ENCODE peak calls at places on chromosome 17, in eight cellular contexts. F is Calu3; Z is cardiac muscle cell; M is HepG2; W is lung; S is AG09309; Q is CD8-positive, alpha-beta T cell; C is activated CD8-positive, alpha-beta T cell treated with anti-CD3 and anti-CD28 coated beads for 36 hours. G is an unnamed sample.

GRCh38 chr17:16250635-16251034 is 33.6 kb downstream of the PIGL start:
- DNase-seq in Q (no peak), Z (no peak), F (no peak), C (peak; percentile 20), W (no peak), S (peak; percentile 55), M (peak; percentile 70), G (no peak)

GRCh38 chr17:42050360-42051012 is at the start of gene C17orf113:
- DNase-seq in F (peak; percentile 85), Q (no peak), C (peak; percentile 62), Z (peak; percentile 81), W (peak; percentile 56), S (no peak), M (peak; percentile 51), G (peak; percentile 61)

GRCh38 chr17:41773190-41773588 is 13.3 kb downstream of the JUP start:
- DNase-seq in M (peak; percentile 79), Q (no peak), S (peak; percentile 38), C (no peak), W (peak; percentile 63), Z (peak; percentile 65), F (peak; percentile 98), G (no peak)

GRCh38 chr17:6448473-6448872 is 4.2 kb downstream of the PIMREG start:
- DNase-seq in F (no peak), M (no peak), S (no peak), Q (no peak), C (no peak), Z (no peak), W (no peak), G (no peak)

GRCh38 chr17:28711723-28712036 is at the start of gene PROCA1:
- DNase-seq in M (no peak), Q (no peak), W (no peak), S (no peak), C (peak; percentile 54), Z (no peak), F (no peak), G (no peak)

GRCh38 chr17:80005360-80006338 is 30.0 kb downstream of the TBC1D16 start:
- DNase-seq in C (peak; percentile 66), W (peak; percentile 60), S (no peak), Z (peak; percentile 64), Q (peak; percentile 39), F (peak; percentile 75), M (peak; percentile 81), G (no peak)

GRCh38 chr17:70288540-70289290 is 119.4 kb downstream of the KCNJ2 start:
- DNase-seq in Q (no peak), Z (no peak), S (no peak), M (no peak), F (no peak), C (no peak), W (no peak), G (peak; percentile 72)

GRCh38 chr17:76697702-76698465 is 12.9 kb downstream of the MXRA7 start:
- DNase-seq in S (no peak), W (no peak), Q (no peak), F (no peak), M (no peak), C (no peak), Z (peak; percentile 86), G (no peak)

GRCh38 chr17:73956595-73957465 is 246.6 kb upstream of the RPL38 start:
- DNase-seq in Q (peak; percentile 13), C (peak; percentile 75), M (peak; percentile 56), S (no peak), W (peak; percentile 40), Z (peak; percentile 80), F (peak; percentile 68), G (peak; percentile 34)

GRCh38 chr17:55726440-55726839 is 3.8 kb upstream of the TMEM100 start:
- DNase-seq in W (peak; percentile 60), F (peak; percentile 28), Z (no peak), C (no peak), Q (no peak), M (no peak), S (peak; percentile 94), G (no peak)

GRCh38 chr17:78241277-78242023 is 10.0 kb downstream of the TMEM235 start:
- DNase-seq in Q (no peak), S (no peak), M (peak; percentile 96), W (no peak), F (no peak), Z (peak; percentile 55), C (no peak), G (no peak)

GRCh38 chr17:77498875-77499698 is 358.3 kb downstream of the SEC14L1 start:
- DNase-seq in M (no peak), W (no peak), S (no peak), C (no peak), Q (no peak), F (no peak), Z (no peak), G (no peak)

GRCh38 chr17:13001991-13002615 is 15.7 kb downstream of the ELAC2 start:
- DNase-seq in Z (no peak), C (no peak), W (no peak), Q (no peak), S (no peak), M (no peak), F (no peak), G (no peak)

GRCh38 chr17:13970531-13970930 is 98.8 kb upstream of the COX10 start:
- DNase-seq in Z (no peak), F (no peak), W (no peak), M (no peak), S (no peak), C (no peak), Q (no peak), G (no peak)

GRCh38 chr17:20706752-20707372 is 127.3 kb downstream of the CDRT15L2 start:
- DNase-seq in W (no peak), C (no peak), M (no peak), Z (no peak), F (peak; percentile 9), Q (no peak), S (no peak), G (no peak)

GRCh38 chr17:64278614-64279013 is 15.6 kb upstream of the TEX2 start:
- DNase-seq in M (no peak), W (no peak), F (no peak), Z (no peak), C (peak; percentile 28), S (peak; percentile 3), Q (no peak), G (no peak)

GRCh38 chr17:3678095-3678820 is 9.6 kb downstream of the EMC6 start:
- DNase-seq in W (no peak), S (no peak), M (peak; percentile 49), F (no peak), Q (no peak), C (no peak), Z (no peak), G (no peak)

GRCh38 chr17:78769200-78769773 is 12.8 kb downstream of the CYTH1 start:
- DNase-seq in W (no peak), Q (no peak), F (no peak), C (peak; percentile 58), S (no peak), Z (no peak), M (no peak), G (no peak)

GRCh38 chr17:81656835-81657234 is 493 bp upstream of the PDE6G start:
- DNase-seq in Q (no peak), F (no peak), C (no peak), S (no peak), W (no peak), Z (no peak), M (no peak), G (no peak)

GRCh38 chr17:81512984-81513668 is 527 bp upstream of the ACTG1 start:
- DNase-seq in Q (peak; percentile 26), C (peak; percentile 90), M (peak; percentile 80), S (no peak), F (peak; percentile 77), Z (peak; percentile 62), W (peak; percentile 70), G (no peak)

GRCh38 chr17:1455748-1456599 is at the start of gene CRK:
- DNase-seq in W (peak; percentile 98), F (peak; percentile 97), Z (peak; percentile 98), S (peak; percentile 70), Q (peak; percentile 95), M (peak; percentile 89), C (peak; percentile 96), G (peak; percentile 96)
- TF ChIP-seq CTCF in W (no peak), F (no peak), Z (no peak), S (no peak), Q (no peak), M (no peak), C (no peak), G (no peak)

GRCh38 chr17:37240381-37240780 is 135.4 kb upstream of the C17orf78 start:
- DNase-seq in M (no peak), F (no peak), Z (no peak), Q (no peak), S (no peak), W (no peak), C (no peak), G (no peak)
- TF ChIP-seq CTCF in M (no peak), F (no peak), Z (no peak), Q (no peak), S (no peak), W (no peak), C (no peak), G (no peak)

DNA sequence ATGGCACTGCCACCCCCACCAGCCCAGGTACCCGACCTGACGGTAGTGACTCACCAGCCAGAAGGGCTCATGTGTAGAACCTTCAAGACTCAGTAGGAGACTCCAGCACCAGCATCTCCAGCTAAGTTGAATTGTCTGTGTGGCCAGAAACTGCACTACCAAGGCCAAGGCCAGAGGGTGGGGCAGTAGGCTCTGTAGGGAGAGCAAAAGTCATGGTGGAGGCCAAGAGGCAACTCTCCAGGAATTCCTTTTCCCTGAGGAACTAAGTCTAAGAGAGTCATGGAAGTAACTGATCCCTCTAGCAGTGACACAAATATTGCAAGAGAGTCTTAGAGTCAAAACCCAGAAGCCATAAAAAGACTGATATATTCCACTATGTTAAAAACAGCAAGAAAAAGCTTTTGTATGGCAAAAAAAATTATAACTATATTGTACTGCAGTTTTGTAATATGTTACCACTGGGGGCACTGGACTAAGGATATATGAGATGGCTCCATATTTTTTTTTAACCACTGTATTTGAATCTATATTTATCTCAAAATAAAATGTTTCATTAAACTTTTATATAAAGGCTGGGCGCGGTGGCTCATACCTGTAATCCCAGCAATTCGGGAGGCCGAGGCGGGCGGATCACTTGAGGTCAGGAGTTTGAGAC is 30.2 kb upstream of the GUCY2D start:
- DNase-seq in Q (no peak), C (no peak), S (no peak), W (no peak), M (no peak), Z (no peak), F (no peak), G (no peak)
- TF ChIP-seq CTCF in Q (no peak), C (peak; percentile 21), S (peak; percentile 28), W (no peak), M (no peak), Z (peak; percentile 30), F (no peak), G (peak; percentile 21)

GRCh38 chr17:50866950-50867855 is 1.0 kb upstream of the TOB1 start:
- DNase-seq in F (peak; percentile 98), C (peak; percentile 90), Z (peak; percentile 94), Q (peak; percentile 61), W (peak; percentile 97), S (no peak), M (peak; percentile 95), G (peak; percentile 92)

GRCh38 chr17:50865868-50866260 is 290 bp downstream of the TOB1 start:
- DNase-seq in C (no peak), Q (no peak), Z (no peak), M (no peak), F (no peak), S (no peak), W (no peak), G (no peak)

GRCh38 chr17:50867856-50868438 is 1.8 kb upstream of the TOB1 start:
- DNase-seq in C (no peak), W (no peak), F (no peak), Q (no peak), Z (no peak), S (no peak), M (no peak), G (no peak)

GRCh38 chr17:50865060-50865867 is 890 bp downstream of the TOB1 start:
- DNase-seq in C (peak; percentile 65), S (no peak), M (peak; percentile 70), Q (peak; percentile 37), W (peak; percentile 61), Z (peak; percentile 66), F (peak; percentile 78), G (no peak)

GRCh38 chr17:50866261-50866949 is at the start of gene TOB1:
- DNase-seq in Z (peak; percentile 99), C (peak; percentile 96), M (peak; percentile 97), Q (peak; percentile 92), W (peak; percentile 98), F (peak; percentile 100), S (peak; percentile 80), G (peak; percentile 97)
- TF ChIP-seq CTCF in Z (no peak), C (no peak), M (peak; percentile 18), Q (no peak), W (no peak), F (no peak), S (no peak), G (no peak)

G was measured in CD14-positive monocyte.